ENCODE peak calls at places on chromosomes 1 and 21, in nine cellular contexts. X is heart left ventricle; C is fibroblast of lung; D is spleen; R is CD8-positive, alpha-beta T cell; Y is psoas muscle; K is neural progenitor cell; B is neuronal stem cell; N is tibial nerve. T is an unnamed sample. For H3K4me1, the result is how much of the 10 kb centered on the place peaks cover.

GRCh38 chr1:193183019-193183643 is 3.3 kb downstream of the B3GALT2 start:
- DNase-seq in X (no peak), C (peak), D (no peak), R (no peak), Y (no peak), K (peak), B (peak), N (no peak), T (peak)

GRCh38 chr1:37096523-37096922 is 62.2 kb upstream of the GRIK3 start:
- DNase-seq in X (no peak), C (no peak), D (no peak), R (no peak), Y (no peak), K (peak), B (no peak), N (no peak), T (no peak)

GRCh38 chr21:27566521-27566920 is 599.6 kb upstream of the ADAMTS5 start:
- DNase-seq in X (no peak), C (peak), D (no peak), R (no peak), Y (no peak), K (no peak), B (no peak), N (no peak), T (no peak)

GRCh38 chr1:192476802-192477298 is 98.7 kb upstream of the RGS1 start:
- DNase-seq in X (no peak), C (peak), D (no peak), R (no peak), Y (no peak), K (no peak), B (no peak), N (peak), T (peak)

GRCh38 chr1:192826791-192827477 is 18.1 kb downstream of the RGS2 start:
- DNase-seq in X (no peak), C (peak), D (no peak), R (no peak), Y (no peak), K (no peak), B (no peak), N (no peak), T (no peak)

GRCh38 chr1:52925571-52926005 is 1.5 kb upstream of the SCP2 start:
- DNase-seq in X (no peak), C (peak), D (no peak), R (no peak), Y (no peak), K (no peak), B (no peak), N (no peak), T (no peak)

GRCh38 chr1:56436912-56437403 is 142.4 kb downstream of the PLPP3 start:
- DNase-seq in X (no peak), C (no peak), D (no peak), R (no peak), Y (no peak), K (peak), B (peak), N (no peak), T (no peak)

GRCh38 chr1:118960026-118960561 is 28.0 kb downstream of the TBX15 start:
- DNase-seq in X (no peak), C (no peak), D (no peak), R (no peak), Y (no peak), K (no peak), B (no peak), N (no peak), T (no peak)

GRCh38 chr1:229070168-229070567 is 200.7 kb upstream of the RAB4A start:
- DNase-seq in X (peak), C (peak), D (peak), R (peak), Y (peak), K (no peak), B (no peak), N (peak), T (peak)

GRCh38 chr21:42530167-42530518 is 16.5 kb downstream of the SLC37A1 start:
- DNase-seq in X (no peak), C (no peak), D (no peak), R (no peak), Y (no peak), K (no peak), B (no peak), N (no peak), T (no peak)

GRCh38 chr1:210715072-210715471 is 386.4 kb downstream of the HHAT start:
- DNase-seq in X (no peak), C (peak), D (no peak), R (no peak), Y (no peak), K (no peak), B (no peak), N (no peak), T (no peak)

GRCh38 chr21:39137248-39138186 is 45.7 kb downstream of the PSMG1 start:
- DNase-seq in X (no peak), C (peak), D (no peak), R (no peak), Y (no peak), K (peak), B (no peak), N (no peak), T (no peak)

GRCh38 chr1:147627435-147628110 is 42.8 kb downstream of the ACP6 start:
- DNase-seq in X (no peak), C (peak), D (peak), R (peak), Y (peak), K (peak), B (peak), N (peak), T (peak)

GRCh38 chr1:20124451-20125057 is 5.2 kb upstream of the PLA2G2D start:
- DNase-seq in X (no peak), C (peak), D (no peak), R (no peak), Y (no peak), K (no peak), B (no peak), N (peak), T (no peak)

GRCh38 chr21:38857152-38857825 is 51.6 kb downstream of the ETS2 start:
- DNase-seq in X (no peak), C (no peak), D (no peak), R (no peak), Y (peak), K (no peak), B (no peak), N (no peak), T (no peak)

GRCh38 chr1:238562376-238562775 is 671.7 kb upstream of the ZP4 start:
- DNase-seq in X (no peak), C (peak), D (no peak), R (no peak), Y (no peak), K (no peak), B (no peak), N (no peak), T (no peak)

GRCh38 chr1:218350909-218351616 is 5.9 kb downstream of the TGFB2 start:
- DNase-seq in X (no peak), C (peak), D (no peak), R (no peak), Y (no peak), K (no peak), B (no peak), N (no peak), T (no peak)

GRCh38 chr1:54239603-54240002 is 39.6 kb downstream of the MRPL37 start:
- DNase-seq in X (no peak), C (peak), D (no peak), R (no peak), Y (no peak), K (no peak), B (no peak), N (no peak), T (no peak)

GRCh38 chr1:30919025-30919881 is 10.7 kb upstream of the SDC3 start:
- DNase-seq in X (no peak), C (peak), D (peak), R (no peak), Y (no peak), K (no peak), B (no peak), N (no peak), T (no peak)

GRCh38 chr1:231036416-231036815 is 3.6 kb downstream of the FAM89A start:
- DNase-seq in X (no peak), C (no peak), D (no peak), R (no peak), Y (no peak), K (no peak), B (no peak), N (no peak), T (no peak)

GRCh38 chr21:45225041-45225740 is 62.5 kb downstream of the POFUT2 start:
- DNase-seq in X (no peak), C (no peak), D (no peak), R (no peak), Y (no peak), K (no peak), B (no peak), N (no peak), T (no peak)

GRCh38 chr1:30085814-30086770 is 637.3 kb downstream of the MATN1 start:
- DNase-seq in X (peak), C (peak), D (no peak), R (peak), Y (peak), K (peak), B (peak), N (peak), T (peak)

GRCh38 chr1:229116114-229116513 is 154.8 kb upstream of the RAB4A start:
- DNase-seq in X (no peak), C (no peak), D (no peak), R (no peak), Y (no peak), K (no peak), B (no peak), N (no peak), T (no peak)

GRCh38 chr1:209805875-209806760 is at the start of gene IRF6:
- DNase-seq in X (peak), C (peak), D (peak), R (peak), Y (peak), K (peak), B (peak), N (peak), T (peak)

GRCh38 chr1:181133969-181134418 is 45.5 kb downstream of the IER5 start:
- DNase-seq in X (no peak), C (no peak), D (no peak), R (no peak), Y (no peak), K (no peak), B (no peak), N (no peak), T (no peak)

GRCh38 chr1:10674700-10675598 is 121.5 kb downstream of the CASZ1 start:
- DNase-seq in X (no peak), C (no peak), D (no peak), R (no peak), Y (no peak), K (no peak), B (no peak), N (no peak), T (no peak)

GRCh38 chr1:236067854-236068454 is 3.1 kb upstream of the NID1 start:
- DNase-seq in X (no peak), C (peak), D (no peak), R (no peak), Y (no peak), K (no peak), B (no peak), N (no peak), T (no peak)

GRCh38 chr1:178774263-178774662 is 49.2 kb downstream of the RALGPS2 start:
- DNase-seq in X (no peak), C (peak), D (no peak), R (no peak), Y (no peak), K (no peak), B (no peak), N (no peak), T (no peak)

GRCh38 chr1:155974208-155975165 is 3.9 kb downstream of the ARHGEF2 start:
- DNase-seq in X (no peak), C (no peak), D (no peak), R (no peak), Y (no peak), K (no peak), B (no peak), N (no peak), T (no peak)

GRCh38 chr1:202625416-202626360 is 84.6 kb downstream of the SYT2 start:
- DNase-seq in X (peak), C (peak), D (peak), R (peak), Y (peak), K (peak), B (no peak), N (peak), T (peak)

GRCh38 chr1:113903496-113904291 is 905 bp downstream of the AP4B1 start:
- DNase-seq in X (no peak), C (no peak), D (no peak), R (no peak), Y (no peak), K (no peak), B (no peak), N (no peak), T (no peak)

GRCh38 chr1:47786301-47786700 is 210.9 kb downstream of the TRABD2B start:
- DNase-seq in X (no peak), C (no peak), D (no peak), R (no peak), Y (no peak), K (no peak), B (no peak), N (no peak), T (no peak)
- H3K4me1 ChIP-seq in X (under half), C (under half), D (under half), R (under half), Y (under half), K (under half), B (under half), N (under half), T (under half)

GRCh38 chr1:197773856-197774255 is 1.4 kb downstream of the DENND1B start:
- DNase-seq in X (no peak), C (no peak), D (no peak), R (no peak), Y (no peak), K (no peak), B (no peak), N (no peak), T (no peak)
- H3K4me3 ChIP-seq in X (peak), C (peak), D (peak), R (peak), Y (peak), K (peak), B (no peak), N (no peak), T (peak)

GRCh38 chr1:160781129-160781808 is 14.7 kb upstream of the LY9 start:
- DNase-seq in X (no peak), C (no peak), D (no peak), R (no peak), Y (no peak), K (no peak), B (no peak), N (no peak), T (no peak)
- H3K27ac ChIP-seq in X (no peak), C (no peak), D (peak), R (no peak), Y (no peak), K (no peak), B (no peak), N (no peak), T (no peak)

DNA sequence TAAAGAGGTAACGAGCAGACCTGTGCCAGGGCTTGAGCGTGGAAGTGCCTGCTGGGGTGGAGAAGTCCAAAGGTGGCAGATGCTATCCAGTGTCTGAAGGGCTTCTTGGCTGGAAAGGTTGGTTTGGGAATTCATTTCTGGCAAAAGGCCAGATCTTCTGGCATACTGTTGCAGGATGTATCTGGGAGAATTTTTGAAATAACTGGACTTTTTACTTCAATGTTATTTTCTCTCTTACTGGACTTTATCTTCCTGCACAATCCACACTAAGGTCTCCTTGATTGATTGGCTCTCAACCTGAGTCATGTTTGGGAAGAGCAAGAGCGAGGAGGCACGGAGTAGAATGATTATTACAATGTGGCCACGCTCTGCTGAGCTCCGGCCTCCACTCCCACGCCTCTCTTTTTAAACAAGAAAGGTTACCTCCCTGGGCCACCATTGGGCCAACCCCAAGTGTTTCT is 278.4 kb downstream of the TM2D1 start:
- DNase-seq in X (no peak), C (peak), D (no peak), R (no peak), Y (no peak), K (no peak), B (no peak), N (no peak), T (no peak)
- H3K4me1 ChIP-seq in X (half or more), C (under half), D (under half), R (under half), Y (half or more), K (under half), B (under half), N (under half), T (half or more)

GRCh38 chr1:48208251-48208650 is 14.3 kb upstream of the SLC5A9 start:
- DNase-seq in X (no peak), C (no peak), D (no peak), R (no peak), Y (no peak), K (no peak), B (no peak), N (no peak), T (no peak)
- H3K4me3 ChIP-seq in X (no peak), C (no peak), D (no peak), R (no peak), Y (no peak), K (no peak), B (no peak), N (no peak), T (no peak)

DNA sequence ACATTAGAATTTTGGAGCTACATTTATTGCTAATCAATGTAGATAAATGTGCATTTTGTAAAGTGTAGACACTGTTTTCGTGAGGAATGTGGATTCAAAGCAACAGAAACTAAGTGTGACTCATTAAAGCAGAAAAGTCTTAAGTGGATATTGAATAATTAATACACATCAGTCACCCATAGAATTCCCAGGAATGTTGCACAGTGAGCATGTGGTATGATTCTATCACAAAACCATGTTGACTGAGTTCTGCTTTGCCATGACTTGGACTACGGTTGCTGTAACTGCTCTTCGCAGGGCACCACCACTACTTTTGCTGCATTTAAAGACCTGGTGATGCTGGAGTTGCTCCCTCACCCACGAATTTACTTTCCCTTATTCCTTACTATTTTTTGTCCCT is 471.8 kb downstream of the KCNT2 start:
- DNase-seq in X (no peak), C (peak), D (no peak), R (no peak), Y (no peak), K (no peak), B (no peak), N (no peak), T (no peak)
- H3K27ac ChIP-seq in X (no peak), C (no peak), D (no peak), R (no peak), Y (no peak), K (no peak), B (no peak), N (no peak), T (no peak)

DNA sequence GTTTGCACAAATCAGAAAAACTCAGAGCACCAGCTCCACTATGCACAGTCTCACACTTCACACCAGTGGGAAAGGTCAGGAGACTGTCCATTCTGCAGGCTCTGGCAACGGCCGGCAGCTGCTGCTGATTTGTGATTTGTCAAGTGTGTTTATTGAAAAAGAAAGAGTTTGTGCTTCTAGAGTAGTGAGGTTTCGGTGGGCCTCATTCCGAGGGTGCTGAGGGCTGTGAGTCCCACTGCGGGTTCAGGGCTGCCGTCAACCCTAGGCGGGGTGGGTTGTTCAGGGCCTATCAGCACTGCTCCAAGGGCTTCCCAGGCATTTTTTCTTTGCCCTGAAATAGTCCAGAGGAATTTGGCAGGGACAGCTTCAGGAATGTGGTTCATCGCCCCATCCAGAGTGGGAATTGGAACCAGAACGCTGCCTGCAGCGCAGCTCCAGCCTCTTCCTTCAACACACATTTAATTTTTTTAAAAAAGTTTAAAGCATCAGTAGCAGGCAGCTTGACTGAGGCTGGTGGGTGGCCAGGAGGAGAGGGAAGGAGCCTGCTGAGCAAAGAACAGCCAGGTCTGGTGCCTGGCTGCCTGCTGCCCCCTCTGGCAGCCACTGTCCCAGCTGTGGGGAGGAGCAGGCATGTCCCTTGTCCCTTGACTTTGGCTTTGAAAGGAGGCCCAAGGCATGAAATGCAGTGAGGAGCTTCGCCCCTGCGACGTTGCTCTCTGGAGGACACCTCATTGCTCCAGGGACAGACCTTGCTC is 19.7 kb downstream of the STUM start:
- DNase-seq in X (no peak), C (peak), D (peak), R (no peak), Y (no peak), K (peak), B (no peak), N (no peak), T (no peak)
- H3K4me1 ChIP-seq in X (under half), C (under half), D (under half), R (under half), Y (under half), K (under half), B (under half), N (under half), T (under half)

GRCh38 chr1:3393024-3393986 is 61.2 kb upstream of the ARHGEF16 start:
- DNase-seq in X (peak), C (no peak), D (no peak), R (no peak), Y (no peak), K (peak), B (peak), N (no peak), T (peak)

GRCh38 chr1:3396411-3396810 is 58.1 kb upstream of the ARHGEF16 start:
- DNase-seq in X (no peak), C (no peak), D (no peak), R (no peak), Y (no peak), K (no peak), B (no peak), N (no peak), T (no peak)

GRCh38 chr1:3391711-3392110 is 62.8 kb upstream of the ARHGEF16 start:
- DNase-seq in X (no peak), C (no peak), D (no peak), R (no peak), Y (no peak), K (peak), B (peak), N (no peak), T (no peak)

GRCh38 chr1:3397311-3397710 is 57.2 kb upstream of the ARHGEF16 start:
- DNase-seq in X (no peak), C (no peak), D (no peak), R (no peak), Y (no peak), K (no peak), B (no peak), N (no peak), T (no peak)

DNA sequence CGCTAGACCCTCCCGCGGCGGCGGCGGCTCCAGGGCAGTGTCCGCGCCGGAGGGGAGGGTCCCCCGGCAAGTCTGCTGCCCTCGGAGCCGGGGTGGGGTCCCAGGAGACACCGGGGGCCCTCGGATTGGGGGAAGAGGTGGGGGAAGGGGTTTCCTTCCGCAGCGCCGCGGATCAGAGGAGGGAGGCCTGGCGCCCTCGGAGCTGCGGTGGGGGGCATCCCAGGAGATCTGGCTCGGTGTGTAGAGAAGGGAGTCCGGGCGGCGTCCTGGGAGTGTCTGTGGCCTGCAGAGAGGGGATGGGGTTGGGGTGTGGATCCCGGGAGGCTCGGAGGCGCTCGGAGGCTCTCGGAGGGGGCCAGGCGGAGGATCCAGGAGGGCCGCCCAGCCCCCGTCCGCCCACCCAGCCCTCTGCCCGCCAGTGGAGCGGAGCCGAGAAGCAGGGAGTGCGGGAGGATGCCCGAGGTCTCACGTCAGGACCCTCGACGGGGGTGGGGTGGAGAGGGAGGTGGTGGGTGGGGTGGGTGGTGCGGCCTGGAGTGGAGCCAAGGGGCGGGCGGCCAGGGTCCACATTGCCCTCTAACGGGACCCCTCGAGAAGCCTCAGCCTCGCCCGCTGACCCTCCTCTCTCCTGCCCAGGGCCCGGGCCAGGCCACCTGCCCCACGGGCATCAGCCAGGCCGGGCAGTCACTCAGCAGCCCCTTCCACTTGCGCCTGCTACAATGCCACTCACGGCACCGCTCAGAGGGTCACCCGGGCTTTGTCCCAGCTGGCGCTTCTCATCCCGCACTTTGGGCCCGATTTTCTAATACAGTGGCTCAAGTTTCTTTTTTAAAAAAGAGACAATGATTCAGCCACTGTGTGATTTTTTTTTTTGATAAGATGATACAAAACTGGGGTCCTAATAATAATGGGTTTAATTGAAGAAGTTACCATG is 60.2 kb upstream of the ARHGEF16 start:
- DNase-seq in X (no peak), C (no peak), D (no peak), R (no peak), Y (no peak), K (no peak), B (no peak), N (no peak), T (no peak)
- H3K4me3 ChIP-seq in X (peak), C (no peak), D (no peak), R (no peak), Y (peak), K (peak), B (no peak), N (no peak), T (peak)

T was measured in heart right ventricle.